ENCODE peak calls at places on chromosomes 16 and 17, in eight cellular contexts. One of them, this sample, is unnamed.

GRCh38 chr17:72953621-72954020 is 138.9 kb downstream of the SLC39A11 start:
- DNase-seq in GM12878: no peak
- DNase-seq in A549: no peak
- DNase-seq in SK-N-SH: no peak
- DNase-seq in HepG2: no peak
- DNase-seq in WTC11: no peak
- DNase-seq in H1: no peak
- DNase-seq in IMR-90: no peak
- DNase-seq in this sample: no peak

GRCh38 chr17:57577751-57578607 is 167.1 kb downstream of the CCDC182 start:
- DNase-seq in SK-N-SH: peak; percentile 47
- DNase-seq in A549: no peak
- DNase-seq in WTC11: no peak
- DNase-seq in GM12878: no peak
- DNase-seq in IMR-90: peak; percentile 70
- DNase-seq in HepG2: peak; percentile 95
- DNase-seq in H1: no peak
- DNase-seq in this sample: no peak

GRCh38 chr17:79033741-79034501 is 10.0 kb downstream of the C1QTNF1 start:
- DNase-seq in IMR-90: no peak
- DNase-seq in SK-N-SH: peak; percentile 52
- DNase-seq in HepG2: no peak
- DNase-seq in H1: no peak
- DNase-seq in A549: no peak
- DNase-seq in WTC11: no peak
- DNase-seq in GM12878: no peak
- DNase-seq in this sample: no peak

GRCh38 chr17:57091186-57091618 is 6.2 kb downstream of the AKAP1 start:
- DNase-seq in IMR-90: no peak
- DNase-seq in SK-N-SH: no peak
- DNase-seq in WTC11: no peak
- DNase-seq in A549: no peak
- DNase-seq in GM12878: no peak
- DNase-seq in H1: no peak
- DNase-seq in HepG2: no peak
- DNase-seq in this sample: no peak

GRCh38 chr17:52666264-52666663 is 507.8 kb upstream of the CA10 start:
- DNase-seq in SK-N-SH: no peak
- DNase-seq in A549: no peak
- DNase-seq in H1: no peak
- DNase-seq in WTC11: no peak
- DNase-seq in HepG2: peak; percentile 65
- DNase-seq in GM12878: no peak
- DNase-seq in IMR-90: no peak
- DNase-seq in this sample: no peak

GRCh38 chr16:23182206-23182674 is 305 bp upstream of the SCNN1G start:
- DNase-seq in HepG2: peak; percentile 62
- DNase-seq in A549: peak; percentile 83
- DNase-seq in IMR-90: peak; percentile 25
- DNase-seq in GM12878: peak; percentile 23
- DNase-seq in SK-N-SH: peak; percentile 95
- DNase-seq in WTC11: peak; percentile 94
- DNase-seq in H1: peak; percentile 98
- DNase-seq in this sample: peak; percentile 65

GRCh38 chr16:85194528-85195270 is 82.4 kb upstream of the CIBAR2 start:
- DNase-seq in H1: no peak
- DNase-seq in GM12878: no peak
- DNase-seq in WTC11: no peak
- DNase-seq in A549: no peak
- DNase-seq in HepG2: no peak
- DNase-seq in SK-N-SH: no peak
- DNase-seq in IMR-90: no peak
- DNase-seq in this sample: no peak

GRCh38 chr17:27756467-27757371 is 43.6 kb downstream of the NOS2 start:
- DNase-seq in H1: peak; percentile 86
- DNase-seq in SK-N-SH: peak; percentile 53
- DNase-seq in A549: peak; percentile 39
- DNase-seq in HepG2: peak; percentile 29
- DNase-seq in IMR-90: peak; percentile 30
- DNase-seq in WTC11: peak; percentile 80
- DNase-seq in GM12878: no peak
- DNase-seq in this sample: peak; percentile 37

GRCh38 chr16:88809068-88809675 is 2.6 kb downstream of the APRT start:
- DNase-seq in HepG2: no peak
- DNase-seq in A549: no peak
- DNase-seq in SK-N-SH: no peak
- DNase-seq in WTC11: no peak
- DNase-seq in H1: no peak
- DNase-seq in IMR-90: no peak
- DNase-seq in GM12878: no peak
- DNase-seq in this sample: no peak

GRCh38 chr17:72969293-72969692 is 123.2 kb downstream of the SLC39A11 start:
- DNase-seq in GM12878: no peak
- DNase-seq in H1: no peak
- DNase-seq in HepG2: no peak
- DNase-seq in SK-N-SH: no peak
- DNase-seq in WTC11: no peak
- DNase-seq in A549: no peak
- DNase-seq in IMR-90: no peak
- DNase-seq in this sample: no peak

GRCh38 chr17:79991924-79992656 is 43.6 kb downstream of the TBC1D16 start:
- DNase-seq in H1: no peak
- DNase-seq in WTC11: no peak
- DNase-seq in A549: peak; percentile 62
- DNase-seq in GM12878: no peak
- DNase-seq in IMR-90: peak; percentile 38
- DNase-seq in SK-N-SH: no peak
- DNase-seq in HepG2: peak; percentile 91
- DNase-seq in this sample: no peak

GRCh38 chr17:6523330-6523729 is 33.0 kb downstream of the PITPNM3 start:
- DNase-seq in HepG2: peak; percentile 69
- DNase-seq in SK-N-SH: no peak
- DNase-seq in WTC11: no peak
- DNase-seq in IMR-90: peak; percentile 26
- DNase-seq in H1: no peak
- DNase-seq in A549: peak; percentile 68
- DNase-seq in GM12878: no peak
- DNase-seq in this sample: no peak

GRCh38 chr17:77995146-77995852 is 36.8 kb downstream of the TNRC6C start:
- DNase-seq in GM12878: no peak
- DNase-seq in HepG2: no peak
- DNase-seq in SK-N-SH: peak; percentile 57
- DNase-seq in WTC11: no peak
- DNase-seq in A549: no peak
- DNase-seq in H1: no peak
- DNase-seq in IMR-90: no peak
- DNase-seq in this sample: no peak

GRCh38 chr16:55120408-55120807 is 189.7 kb downstream of the IRX5 start:
- DNase-seq in WTC11: peak; percentile 16
- DNase-seq in HepG2: peak; percentile 9
- DNase-seq in A549: no peak
- DNase-seq in SK-N-SH: peak; percentile 50
- DNase-seq in H1: no peak
- DNase-seq in GM12878: no peak
- DNase-seq in IMR-90: no peak
- DNase-seq in this sample: no peak
- TF ChIP-seq USF2 in WTC11: no peak
- TF ChIP-seq USF2 in HepG2: no peak
- TF ChIP-seq USF2 in A549: no peak
- TF ChIP-seq USF2 in SK-N-SH: no peak
- TF ChIP-seq USF2 in H1: no peak
- TF ChIP-seq USF2 in GM12878: no peak
- TF ChIP-seq USF2 in IMR-90: no peak
- TF ChIP-seq USF2 in this sample: no peak

DNA sequence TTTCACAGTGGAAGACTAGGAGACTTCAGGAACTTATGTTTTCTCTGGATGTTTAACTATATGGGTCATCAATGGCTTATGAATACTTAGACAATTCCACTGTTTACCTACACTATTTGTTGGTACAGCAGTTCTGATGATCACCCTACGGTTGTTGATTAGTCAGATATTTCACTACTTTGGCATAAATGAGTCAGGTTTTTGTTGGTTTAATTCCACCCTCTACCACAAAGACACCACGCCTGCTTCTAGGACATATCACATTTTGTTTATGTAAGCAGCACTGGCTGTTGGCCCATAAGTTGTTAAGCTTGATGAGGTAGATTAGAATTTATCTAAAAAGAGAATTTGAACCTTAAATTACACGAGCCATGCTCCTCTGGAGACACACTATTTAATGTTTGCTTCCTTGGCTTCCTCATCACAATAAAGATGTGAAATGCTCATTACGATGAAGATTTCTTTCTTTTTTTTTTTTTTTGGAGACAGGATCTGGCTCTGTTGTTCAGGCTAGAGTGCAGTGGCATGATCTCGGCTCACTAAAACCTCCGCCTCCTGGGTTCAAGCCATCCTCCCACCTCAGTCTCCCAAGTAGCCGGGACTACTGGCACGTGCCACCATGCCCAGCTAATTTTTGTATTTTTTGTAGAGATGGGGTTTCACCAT is 4.3 kb downstream of the GDE1 start:
- DNase-seq in A549: peak; percentile 48
- DNase-seq in SK-N-SH: no peak
- DNase-seq in H1: no peak
- DNase-seq in GM12878: no peak
- DNase-seq in HepG2: no peak
- DNase-seq in WTC11: no peak
- DNase-seq in IMR-90: peak; percentile 42
- DNase-seq in this sample: peak; percentile 43
- TF ChIP-seq USF2 in A549: no peak
- TF ChIP-seq USF2 in SK-N-SH: no peak
- TF ChIP-seq USF2 in H1: no peak
- TF ChIP-seq USF2 in GM12878: no peak
- TF ChIP-seq USF2 in HepG2: no peak
- TF ChIP-seq USF2 in WTC11: no peak
- TF ChIP-seq USF2 in IMR-90: no peak
- TF ChIP-seq USF2 in this sample: no peak

DNA sequence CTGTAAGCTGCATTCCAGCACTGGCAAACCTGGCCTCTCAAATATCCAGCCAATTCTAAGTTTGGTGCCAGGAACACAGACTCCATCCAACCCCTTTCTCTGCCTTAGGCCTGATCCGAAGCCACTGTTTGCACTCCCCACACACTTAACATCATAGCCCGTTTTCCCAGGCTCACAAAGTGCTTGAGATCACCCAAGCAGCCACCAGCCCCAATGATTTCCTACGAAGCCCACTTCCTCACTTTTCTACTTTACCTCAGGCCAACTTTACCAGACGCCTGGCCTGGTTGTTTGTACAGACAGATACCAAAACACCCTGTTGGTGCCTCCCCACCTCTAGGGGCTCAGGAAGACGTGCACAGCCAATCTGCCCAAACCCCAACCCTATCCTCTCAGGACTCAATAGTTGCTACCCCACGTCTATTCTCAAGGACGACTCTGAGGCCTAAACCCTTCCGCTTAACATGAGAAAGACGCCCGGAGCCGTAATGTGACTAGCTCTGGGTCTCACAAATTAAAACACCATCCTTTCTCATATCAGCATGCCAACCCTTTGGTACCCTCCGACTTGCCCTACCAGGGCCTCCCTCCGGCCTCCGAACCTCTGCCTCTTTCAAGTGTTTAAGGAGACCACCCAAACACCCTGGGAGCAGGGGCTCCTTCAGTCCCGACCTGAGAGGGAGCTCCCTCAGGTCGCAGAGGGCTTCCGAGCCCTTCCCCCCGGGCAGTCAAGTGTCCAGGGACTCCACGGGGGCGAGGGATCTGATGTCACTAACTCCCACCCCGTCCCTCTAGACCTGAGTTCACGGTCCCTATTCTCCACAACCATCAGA is 3.4 kb upstream of the PER1 start:
- DNase-seq in A549: no peak
- DNase-seq in SK-N-SH: no peak
- DNase-seq in IMR-90: no peak
- DNase-seq in WTC11: no peak
- DNase-seq in GM12878: no peak
- DNase-seq in HepG2: no peak
- DNase-seq in H1: no peak
- DNase-seq in this sample: no peak
- TF ChIP-seq USF2 in A549: no peak
- TF ChIP-seq USF2 in SK-N-SH: no peak
- TF ChIP-seq USF2 in IMR-90: no peak
- TF ChIP-seq USF2 in WTC11: no peak
- TF ChIP-seq USF2 in GM12878: no peak
- TF ChIP-seq USF2 in HepG2: no peak
- TF ChIP-seq USF2 in H1: no peak
- TF ChIP-seq USF2 in this sample: no peak

DNA sequence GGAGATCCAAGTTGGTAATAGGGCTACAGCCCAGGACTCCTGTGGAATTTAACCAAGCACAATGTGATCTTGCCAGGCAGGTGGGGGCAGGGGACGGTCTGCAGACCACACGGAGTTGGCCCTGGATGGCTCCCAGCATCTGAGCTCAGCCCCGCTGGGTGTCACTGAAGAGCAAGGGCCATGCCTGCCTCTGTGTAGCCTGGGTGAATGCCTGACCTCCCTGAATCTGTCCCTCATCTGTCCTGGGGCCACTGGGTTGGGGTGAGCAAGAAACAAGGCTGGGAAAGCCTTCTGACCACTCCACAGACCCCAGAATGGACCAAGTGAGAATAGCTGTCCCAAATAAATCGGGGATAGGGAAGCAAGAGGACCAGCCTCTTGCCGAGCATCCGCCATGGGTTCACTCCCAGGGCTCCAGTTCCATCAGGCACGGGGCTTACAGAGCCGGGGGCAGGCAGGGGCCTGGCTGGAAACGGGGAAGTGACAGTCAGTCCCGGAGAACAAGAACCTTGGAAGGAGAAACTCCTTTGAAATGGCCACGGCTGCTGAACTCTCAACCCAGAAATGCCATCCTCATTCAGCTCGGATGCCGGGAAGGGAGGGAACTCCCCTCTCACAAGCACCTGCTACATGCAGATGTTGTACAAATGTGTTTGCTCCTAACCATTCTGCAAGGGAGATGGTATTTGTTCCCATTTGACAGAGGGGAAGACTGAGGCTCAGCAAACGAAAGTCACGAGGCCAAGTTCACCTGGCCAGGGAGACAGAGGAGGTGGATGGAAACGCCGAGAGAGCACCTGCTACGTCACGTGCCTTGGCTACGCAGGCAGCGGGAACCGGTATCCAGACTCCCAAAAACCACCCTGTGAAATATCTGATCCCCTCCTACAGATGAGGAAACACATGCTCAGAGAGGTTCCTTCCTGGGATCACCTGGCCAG is 50.0 kb downstream of the RMI2 start:
- DNase-seq in H1: no peak
- DNase-seq in GM12878: no peak
- DNase-seq in HepG2: peak; percentile 37
- DNase-seq in A549: no peak
- DNase-seq in WTC11: no peak
- DNase-seq in IMR-90: no peak
- DNase-seq in SK-N-SH: peak; percentile 29
- DNase-seq in this sample: no peak
- TF ChIP-seq USF2 in H1: no peak
- TF ChIP-seq USF2 in GM12878: no peak
- TF ChIP-seq USF2 in HepG2: no peak
- TF ChIP-seq USF2 in A549: no peak
- TF ChIP-seq USF2 in WTC11: no peak
- TF ChIP-seq USF2 in IMR-90: no peak
- TF ChIP-seq USF2 in SK-N-SH: no peak
- TF ChIP-seq USF2 in this sample: no peak